ENCODE peak calls at places on chromosomes 3 and 15, in ten cellular contexts. K is activated CD4-positive, alpha-beta T cell treated with anti-CD3 and anti-CD28 coated beads, Interleukin-2, amount 10 ng/mL, durations not matched to agents 7 days and 5 days; L is ELF-1; W is fibroblast of villous mesenchyme; Q is NCI-H1694 treated with DMSO at 0.1 percent for 48 hours; D is ACHN; C is glomerular endothelial cell; A is lung microvascular endothelial cell; J is IMR-90; U is activated CD8-positive, alpha-beta T cell treated with anti-CD3 and anti-CD28 coated beads, Interleukin-2, amount 10 ng/mL, durations not matched to agents 7 days and 5 days. G is an unnamed sample.

GRCh38 chr15:38545179-38545578 is 19.4 kb downstream of the RASGRP1 start:
- DNase-seq in K (no peak), L (no peak), W (no peak), Q (no peak), D (no peak), C (no peak), A (peak), J (peak), U (peak), G (no peak)

GRCh38 chr3:113947372-113948014 is at the start of gene ZDHHC23:
- DNase-seq in K (peak), L (peak), W (peak), Q (peak), D (peak), C (no peak), A (peak), J (peak), U (peak), G (peak)

GRCh38 chr3:188760408-188760807 is 411.4 kb upstream of the TPRG1 start:
- DNase-seq in K (no peak), L (no peak), W (no peak), Q (no peak), D (no peak), C (no peak), A (no peak), J (peak), U (no peak), G (no peak)

GRCh38 chr3:192923731-192924130 is 6.1 kb upstream of the MB21D2 start:
- DNase-seq in K (no peak), L (no peak), W (no peak), Q (no peak), D (no peak), C (no peak), A (no peak), J (no peak), U (no peak), G (no peak)

GRCh38 chr3:187750041-187750512 is 4.8 kb upstream of the BCL6 start:
- DNase-seq in K (no peak), L (peak), W (peak), Q (no peak), D (no peak), C (no peak), A (peak), J (peak), U (no peak), G (peak)

GRCh38 chr15:63043391-63044076 is 987 bp downstream of the TPM1 start:
- DNase-seq in K (no peak), L (no peak), W (peak), Q (no peak), D (peak), C (no peak), A (no peak), J (no peak), U (no peak), G (peak)

GRCh38 chr3:47890832-47891620 is 88.1 kb downstream of the DHX30 start:
- DNase-seq in K (no peak), L (peak), W (peak), Q (no peak), D (no peak), C (no peak), A (no peak), J (no peak), U (no peak), G (no peak)

GRCh38 chr3:21551019-21551418 is 200.0 kb downstream of the ZNF385D start:
- DNase-seq in K (no peak), L (peak), W (no peak), Q (no peak), D (no peak), C (no peak), A (no peak), J (no peak), U (no peak), G (no peak)

GRCh38 chr3:179016979-179017670 is 54.5 kb downstream of the ZMAT3 start:
- DNase-seq in K (no peak), L (no peak), W (no peak), Q (no peak), D (peak), C (no peak), A (no peak), J (no peak), U (no peak), G (no peak)

GRCh38 chr15:24675332-24676144 is at the start of gene NPAP1:
- DNase-seq in K (no peak), L (no peak), W (no peak), Q (no peak), D (no peak), C (no peak), A (no peak), J (no peak), U (no peak), G (no peak)

GRCh38 chr15:77028451-77029165 is 33.7 kb downstream of the PSTPIP1 start:
- DNase-seq in K (no peak), L (no peak), W (no peak), Q (no peak), D (no peak), C (no peak), A (no peak), J (no peak), U (no peak), G (no peak)

GRCh38 chr3:37661615-37662306 is 199.9 kb upstream of the CTDSPL start:
- DNase-seq in K (no peak), L (no peak), W (no peak), Q (no peak), D (no peak), C (no peak), A (no peak), J (no peak), U (no peak), G (no peak)

GRCh38 chr3:174862101-174862500 is 3.0 kb downstream of the NAALADL2 start:
- DNase-seq in K (no peak), L (peak), W (no peak), Q (peak), D (peak), C (no peak), A (peak), J (no peak), U (no peak), G (peak)

GRCh38 chr3:119551525-119552063 is 7.8 kb downstream of the CD80 start:
- DNase-seq in K (no peak), L (no peak), W (no peak), Q (no peak), D (no peak), C (no peak), A (no peak), J (no peak), U (no peak), G (no peak)

GRCh38 chr3:13539671-13540070 is 9.3 kb upstream of the FBLN2 start:
- DNase-seq in K (no peak), L (no peak), W (no peak), Q (no peak), D (no peak), C (no peak), A (no peak), J (peak), U (no peak), G (no peak)

GRCh38 chr3:113623324-113623723 is 73.1 kb downstream of the USF3 start:
- DNase-seq in K (no peak), L (peak), W (peak), Q (no peak), D (no peak), C (no peak), A (no peak), J (no peak), U (no peak), G (no peak)

GRCh38 chr15:42584031-42584765 is 8.8 kb downstream of the STARD9 start:
- DNase-seq in K (no peak), L (peak), W (no peak), Q (no peak), D (no peak), C (no peak), A (peak), J (peak), U (no peak), G (no peak)

GRCh38 chr3:98657429-98657828 is 64.0 kb upstream of the CPOX start:
- DNase-seq in K (peak), L (peak), W (no peak), Q (no peak), D (peak), C (no peak), A (peak), J (no peak), U (peak), G (peak)

G was measured in NCI-H510A treated with DMSO at 0.1 percent for 48 hours.